ENCODE peak calls at places on chromosomes 6 and 20, in seven cellular contexts. One of them, this sample, is unnamed. For H3K4me1, the result is how much of the 10 kb centered on the place peaks cover.

GRCh38 chr6:41286544-41287346 is at the start of gene TREM1:
- DNase-seq in stomach: no peak
- DNase-seq in ovary: no peak
- DNase-seq in transverse colon: peak
- DNase-seq in tibial nerve: peak
- DNase-seq in SK-N-SH: no peak
- DNase-seq in suprapubic skin: peak
- DNase-seq in this sample: peak

GRCh38 chr6:134830945-134831344 is 119.0 kb downstream of the ALDH8A1 start:
- DNase-seq in stomach: no peak
- DNase-seq in ovary: no peak
- DNase-seq in transverse colon: no peak
- DNase-seq in tibial nerve: no peak
- DNase-seq in SK-N-SH: no peak
- DNase-seq in suprapubic skin: no peak
- DNase-seq in this sample: no peak

GRCh38 chr6:100706491-100706890 is 174.6 kb downstream of the ASCC3 start:
- DNase-seq in stomach: no peak
- DNase-seq in ovary: no peak
- DNase-seq in transverse colon: no peak
- DNase-seq in tibial nerve: no peak
- DNase-seq in SK-N-SH: no peak
- DNase-seq in suprapubic skin: no peak
- DNase-seq in this sample: no peak

GRCh38 chr6:11853678-11854417 is 75.2 kb upstream of the ADTRP start:
- DNase-seq in stomach: no peak
- DNase-seq in ovary: no peak
- DNase-seq in transverse colon: no peak
- DNase-seq in tibial nerve: no peak
- DNase-seq in SK-N-SH: no peak
- DNase-seq in suprapubic skin: no peak
- DNase-seq in this sample: no peak

GRCh38 chr6:99330159-99330558 is 19.3 kb downstream of the FAXC start:
- DNase-seq in stomach: peak
- DNase-seq in ovary: no peak
- DNase-seq in transverse colon: peak
- DNase-seq in tibial nerve: peak
- DNase-seq in SK-N-SH: peak
- DNase-seq in suprapubic skin: no peak
- DNase-seq in this sample: peak

GRCh38 chr6:105346052-105346451 is 56.8 kb downstream of the PREP start:
- DNase-seq in stomach: no peak
- DNase-seq in ovary: no peak
- DNase-seq in transverse colon: no peak
- DNase-seq in tibial nerve: no peak
- DNase-seq in SK-N-SH: no peak
- DNase-seq in suprapubic skin: no peak
- DNase-seq in this sample: no peak

GRCh38 chr20:15945301-15945700 is 627.9 kb downstream of the KIF16B start:
- DNase-seq in stomach: no peak
- DNase-seq in ovary: no peak
- DNase-seq in transverse colon: no peak
- DNase-seq in tibial nerve: no peak
- DNase-seq in SK-N-SH: no peak
- DNase-seq in suprapubic skin: no peak
- DNase-seq in this sample: no peak

GRCh38 chr6:125310994-125311649 is 9.4 kb upstream of the HDDC2 start:
- DNase-seq in stomach: no peak
- DNase-seq in ovary: no peak
- DNase-seq in transverse colon: no peak
- DNase-seq in tibial nerve: peak
- DNase-seq in SK-N-SH: peak
- DNase-seq in suprapubic skin: no peak
- DNase-seq in this sample: peak

GRCh38 chr6:108078191-108078590 is 3.6 kb upstream of the OSTM1 start:
- DNase-seq in stomach: no peak
- DNase-seq in ovary: no peak
- DNase-seq in transverse colon: no peak
- DNase-seq in tibial nerve: no peak
- DNase-seq in SK-N-SH: no peak
- DNase-seq in suprapubic skin: no peak
- DNase-seq in this sample: no peak
- H3K4me1 ChIP-seq in stomach: under half
- H3K4me1 ChIP-seq in ovary: under half
- H3K4me1 ChIP-seq in transverse colon: under half
- H3K4me1 ChIP-seq in tibial nerve: under half
- H3K4me1 ChIP-seq in SK-N-SH: under half
- H3K4me1 ChIP-seq in suprapubic skin: under half
- H3K4me1 ChIP-seq in this sample: under half

DNA sequence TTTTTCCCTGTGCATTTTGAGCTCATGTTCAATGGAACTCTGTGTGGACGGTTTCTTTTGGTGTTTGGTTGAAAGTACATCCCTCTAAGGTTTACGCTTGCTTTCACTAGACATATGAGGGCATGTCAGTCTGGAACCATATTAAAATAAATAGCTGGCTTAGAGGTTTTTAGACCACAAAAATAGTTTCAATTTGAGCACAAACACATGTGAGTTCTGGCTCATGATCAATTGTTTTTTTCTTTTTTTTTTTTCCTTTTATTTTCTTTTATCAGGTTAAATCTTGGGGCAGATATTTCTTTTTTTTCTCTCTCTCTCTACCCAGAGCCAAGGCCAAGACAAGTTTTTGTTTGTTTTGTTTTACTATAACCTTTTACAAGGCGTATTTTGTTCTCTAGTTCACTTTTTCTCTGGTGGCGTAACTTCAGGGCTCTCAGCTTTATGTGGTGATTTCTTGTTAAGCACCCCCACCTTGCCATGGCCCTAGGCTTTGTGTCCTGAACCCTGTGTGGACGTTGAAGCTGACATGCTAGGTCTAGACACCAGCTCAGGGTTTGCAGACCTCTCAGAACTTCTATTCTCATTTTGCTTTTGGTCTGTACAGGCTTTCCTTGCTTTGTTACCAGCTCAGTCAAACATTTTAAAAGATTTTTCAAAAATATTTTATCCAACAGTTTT is 93.0 kb downstream of the SHLD1 start:
- DNase-seq in stomach: no peak
- DNase-seq in ovary: no peak
- DNase-seq in transverse colon: no peak
- DNase-seq in tibial nerve: no peak
- DNase-seq in SK-N-SH: no peak
- DNase-seq in suprapubic skin: no peak
- DNase-seq in this sample: no peak
- TF ChIP-seq EP300 in stomach: no peak
- TF ChIP-seq EP300 in ovary: no peak
- TF ChIP-seq EP300 in transverse colon: no peak
- TF ChIP-seq EP300 in tibial nerve: no peak
- TF ChIP-seq EP300 in SK-N-SH: no peak
- TF ChIP-seq EP300 in suprapubic skin: no peak
- TF ChIP-seq EP300 in this sample: no peak

GRCh38 chr6:16681260-16681873 is 79.9 kb downstream of the ATXN1 start:
- DNase-seq in stomach: no peak
- DNase-seq in ovary: no peak
- DNase-seq in transverse colon: no peak
- DNase-seq in tibial nerve: no peak
- DNase-seq in SK-N-SH: no peak
- DNase-seq in suprapubic skin: no peak
- DNase-seq in this sample: peak
- H3K4me1 ChIP-seq in stomach: half or more
- H3K4me1 ChIP-seq in ovary: under half
- H3K4me1 ChIP-seq in transverse colon: under half
- H3K4me1 ChIP-seq in tibial nerve: under half
- H3K4me1 ChIP-seq in SK-N-SH: under half
- H3K4me1 ChIP-seq in suprapubic skin: half or more
- H3K4me1 ChIP-seq in this sample: half or more

DNA sequence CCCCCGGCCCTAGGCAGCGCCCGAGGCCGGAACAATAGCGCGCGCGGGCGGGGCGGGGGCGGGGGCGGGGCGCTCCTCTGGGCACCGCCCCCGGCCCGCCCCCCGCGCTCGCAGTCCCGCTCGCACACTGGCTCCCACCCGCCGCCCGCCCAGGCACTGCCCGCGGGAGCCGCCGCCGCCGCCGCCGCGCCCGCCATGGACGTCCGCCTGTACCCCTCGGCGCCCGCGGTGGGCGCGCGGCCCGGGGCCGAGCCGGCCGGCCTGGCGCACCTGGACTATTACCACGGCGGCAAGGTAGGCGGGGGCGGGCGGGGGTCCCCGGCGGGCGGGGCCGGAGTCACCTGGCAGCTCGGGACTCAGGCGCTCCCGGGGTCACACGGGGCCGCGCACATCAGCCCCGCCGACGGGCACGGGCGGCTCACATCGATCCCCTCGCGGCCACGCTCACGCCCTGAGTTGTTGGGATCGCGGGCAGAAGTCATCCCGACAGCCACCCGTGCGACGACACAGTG is at the start of gene TOX2:
- DNase-seq in stomach: no peak
- DNase-seq in ovary: no peak
- DNase-seq in transverse colon: peak
- DNase-seq in tibial nerve: no peak
- DNase-seq in SK-N-SH: peak
- DNase-seq in suprapubic skin: no peak
- DNase-seq in this sample: peak
- TF ChIP-seq EP300 in stomach: no peak
- TF ChIP-seq EP300 in ovary: no peak
- TF ChIP-seq EP300 in transverse colon: no peak
- TF ChIP-seq EP300 in tibial nerve: no peak
- TF ChIP-seq EP300 in SK-N-SH: no peak
- TF ChIP-seq EP300 in suprapubic skin: no peak
- TF ChIP-seq EP300 in this sample: no peak

DNA sequence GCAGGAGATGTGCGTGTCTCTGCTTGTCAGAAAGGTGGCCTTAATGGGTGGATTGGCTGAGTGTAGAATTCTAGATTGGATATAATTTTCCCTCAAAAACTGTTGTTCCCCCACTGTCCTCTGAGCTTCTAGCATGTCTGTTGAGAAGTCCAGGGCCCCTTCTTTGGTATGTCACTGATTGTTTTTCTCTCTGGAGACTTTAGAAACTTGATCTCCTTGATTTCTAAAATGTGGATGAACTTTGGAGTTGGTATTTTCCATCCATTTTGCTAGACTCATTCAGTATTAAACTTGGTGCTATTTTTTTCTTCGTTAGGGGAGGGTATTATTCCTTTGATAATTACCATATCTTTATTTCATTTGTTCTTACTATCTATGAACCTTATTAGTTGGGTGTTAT is 68.3 kb downstream of the ARID1B start:
- DNase-seq in stomach: no peak
- DNase-seq in ovary: no peak
- DNase-seq in transverse colon: no peak
- DNase-seq in tibial nerve: no peak
- DNase-seq in SK-N-SH: no peak
- DNase-seq in suprapubic skin: no peak
- DNase-seq in this sample: no peak
- H3K4me1 ChIP-seq in stomach: half or more
- H3K4me1 ChIP-seq in ovary: under half
- H3K4me1 ChIP-seq in transverse colon: under half
- H3K4me1 ChIP-seq in tibial nerve: half or more
- H3K4me1 ChIP-seq in SK-N-SH: under half
- H3K4me1 ChIP-seq in suprapubic skin: half or more
- H3K4me1 ChIP-seq in this sample: under half

DNA sequence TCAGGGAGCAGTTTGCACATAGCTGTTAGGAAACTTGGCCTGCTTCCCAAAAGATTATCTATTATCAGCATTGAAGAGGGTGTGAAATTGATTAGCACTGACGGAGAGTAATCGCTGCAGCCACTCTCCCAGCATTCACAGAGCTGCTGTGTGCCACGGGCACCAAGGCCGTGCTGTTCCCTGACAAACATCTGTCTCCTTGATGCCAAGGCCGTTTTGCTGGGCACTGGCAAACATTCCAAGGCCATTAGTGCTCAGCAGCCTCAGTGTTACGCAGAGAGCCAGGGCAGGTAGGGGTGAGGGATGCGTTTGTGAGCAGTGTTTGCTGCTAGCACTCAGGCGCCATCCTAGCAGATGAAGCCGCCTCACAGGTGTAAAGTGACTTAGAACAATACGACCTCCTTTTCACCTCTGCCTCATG is 57.7 kb upstream of the VSTM2L start:
- DNase-seq in stomach: peak
- DNase-seq in ovary: no peak
- DNase-seq in transverse colon: no peak
- DNase-seq in tibial nerve: no peak
- DNase-seq in SK-N-SH: peak
- DNase-seq in suprapubic skin: no peak
- DNase-seq in this sample: no peak
- TF ChIP-seq EP300 in stomach: no peak
- TF ChIP-seq EP300 in ovary: no peak
- TF ChIP-seq EP300 in transverse colon: no peak
- TF ChIP-seq EP300 in tibial nerve: no peak
- TF ChIP-seq EP300 in SK-N-SH: no peak
- TF ChIP-seq EP300 in suprapubic skin: no peak
- TF ChIP-seq EP300 in this sample: no peak

GRCh38 chr6:36934868-36935267 is 19.7 kb upstream of the PI16 start:
- DNase-seq in stomach: no peak
- DNase-seq in ovary: no peak
- DNase-seq in transverse colon: no peak
- DNase-seq in tibial nerve: no peak
- DNase-seq in SK-N-SH: no peak
- DNase-seq in suprapubic skin: no peak
- DNase-seq in this sample: no peak

GRCh38 chr6:36936824-36937223 is 17.7 kb upstream of the PI16 start:
- DNase-seq in stomach: no peak
- DNase-seq in ovary: no peak
- DNase-seq in transverse colon: no peak
- DNase-seq in tibial nerve: no peak
- DNase-seq in SK-N-SH: no peak
- DNase-seq in suprapubic skin: peak
- DNase-seq in this sample: no peak

GRCh38 chr6:36930483-36930882 is 24.1 kb upstream of the PI16 start:
- DNase-seq in stomach: no peak
- DNase-seq in ovary: no peak
- DNase-seq in transverse colon: no peak
- DNase-seq in tibial nerve: no peak
- DNase-seq in SK-N-SH: no peak
- DNase-seq in suprapubic skin: no peak
- DNase-seq in this sample: no peak

GRCh38 chr6:36929607-36930006 is 24.9 kb upstream of the PI16 start:
- DNase-seq in stomach: no peak
- DNase-seq in ovary: no peak
- DNase-seq in transverse colon: no peak
- DNase-seq in tibial nerve: no peak
- DNase-seq in SK-N-SH: no peak
- DNase-seq in suprapubic skin: no peak
- DNase-seq in this sample: no peak

DNA sequence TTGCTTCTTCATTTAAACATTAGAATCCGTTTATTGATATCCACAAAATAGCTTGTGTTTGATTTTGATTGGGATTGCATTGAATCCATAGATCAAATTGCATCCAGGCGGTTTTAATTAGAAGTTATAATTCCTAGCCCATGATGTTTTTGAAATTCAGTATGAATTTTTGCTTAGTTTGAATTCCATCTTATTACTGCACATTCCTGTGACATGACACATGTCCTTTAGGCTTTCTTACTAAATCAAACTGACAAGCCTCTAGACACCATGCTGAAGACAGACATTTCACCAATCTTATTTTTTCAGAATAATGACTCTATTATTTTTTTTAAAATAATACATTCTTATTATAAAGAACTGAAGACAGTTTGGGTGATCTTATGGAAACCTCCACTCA is 21.4 kb upstream of the PI16 start:
- DNase-seq in stomach: no peak
- DNase-seq in ovary: no peak
- DNase-seq in transverse colon: no peak
- DNase-seq in tibial nerve: no peak
- DNase-seq in SK-N-SH: no peak
- DNase-seq in suprapubic skin: no peak
- DNase-seq in this sample: no peak
- H3K4me1 ChIP-seq in stomach: under half
- H3K4me1 ChIP-seq in ovary: under half
- H3K4me1 ChIP-seq in transverse colon: under half
- H3K4me1 ChIP-seq in tibial nerve: under half
- H3K4me1 ChIP-seq in SK-N-SH: under half
- H3K4me1 ChIP-seq in suprapubic skin: under half
- H3K4me1 ChIP-seq in this sample: under half